ENCODE peak calls at places on chromosomes 11 and 22, in eight cellular contexts. One of them, this sample, is unnamed.

GRCh38 chr11:13720940-13721339 is 52.5 kb downstream of the FAR1 start:
- DNase-seq in NCI-H1436: no peak
- DNase-seq in C1 segment of cervical spinal cord: no peak
- DNase-seq in Right ventricle myocardium inferior: no peak
- DNase-seq in A172: no peak
- DNase-seq in brain microvascular endothelial cell: no peak
- DNase-seq in NCI-H510A treated with DMSO at 0.1 percent for 48 hours: no peak
- DNase-seq in fibroblast of the conjunctiva: no peak
- DNase-seq in this sample: peak; percentile 8

GRCh38 chr11:12973529-12974181 is 35.5 kb upstream of the RASSF10 start:
- DNase-seq in C1 segment of cervical spinal cord: no peak
- DNase-seq in fibroblast of the conjunctiva: no peak
- DNase-seq in brain microvascular endothelial cell: no peak
- DNase-seq in Right ventricle myocardium inferior: no peak
- DNase-seq in A172: no peak
- DNase-seq in NCI-H1436: no peak
- DNase-seq in NCI-H510A treated with DMSO at 0.1 percent for 48 hours: no peak
- DNase-seq in this sample: no peak

GRCh38 chr22:25672685-25673084 is 69.3 kb upstream of the MYO18B start:
- DNase-seq in NCI-H510A treated with DMSO at 0.1 percent for 48 hours: no peak
- DNase-seq in A172: no peak
- DNase-seq in NCI-H1436: no peak
- DNase-seq in C1 segment of cervical spinal cord: no peak
- DNase-seq in fibroblast of the conjunctiva: peak; percentile 9
- DNase-seq in Right ventricle myocardium inferior: no peak
- DNase-seq in brain microvascular endothelial cell: no peak
- DNase-seq in this sample: no peak

GRCh38 chr11:87398913-87399312 is 361.2 kb downstream of the TMEM135 start:
- DNase-seq in brain microvascular endothelial cell: no peak
- DNase-seq in C1 segment of cervical spinal cord: no peak
- DNase-seq in fibroblast of the conjunctiva: no peak
- DNase-seq in A172: no peak
- DNase-seq in NCI-H510A treated with DMSO at 0.1 percent for 48 hours: no peak
- DNase-seq in NCI-H1436: no peak
- DNase-seq in Right ventricle myocardium inferior: no peak
- DNase-seq in this sample: no peak

GRCh38 chr11:34308821-34309585 is 48.8 kb downstream of the ABTB2 start:
- DNase-seq in fibroblast of the conjunctiva: peak; percentile 27
- DNase-seq in NCI-H1436: no peak
- DNase-seq in C1 segment of cervical spinal cord: no peak
- DNase-seq in Right ventricle myocardium inferior: no peak
- DNase-seq in A172: no peak
- DNase-seq in NCI-H510A treated with DMSO at 0.1 percent for 48 hours: no peak
- DNase-seq in brain microvascular endothelial cell: no peak
- DNase-seq in this sample: no peak

GRCh38 chr11:103281301-103281700 is 172.1 kb downstream of the DYNC2H1 start:
- DNase-seq in NCI-H1436: no peak
- DNase-seq in NCI-H510A treated with DMSO at 0.1 percent for 48 hours: no peak
- DNase-seq in fibroblast of the conjunctiva: no peak
- DNase-seq in Right ventricle myocardium inferior: no peak
- DNase-seq in brain microvascular endothelial cell: no peak
- DNase-seq in C1 segment of cervical spinal cord: no peak
- DNase-seq in A172: no peak
- DNase-seq in this sample: peak; percentile 52

GRCh38 chr22:37741312-37741795 is 44.5 kb downstream of the TRIOBP start:
- DNase-seq in Right ventricle myocardium inferior: peak; percentile 90
- DNase-seq in brain microvascular endothelial cell: peak; percentile 83
- DNase-seq in fibroblast of the conjunctiva: peak; percentile 98
- DNase-seq in NCI-H1436: no peak
- DNase-seq in NCI-H510A treated with DMSO at 0.1 percent for 48 hours: peak; percentile 65
- DNase-seq in A172: no peak
- DNase-seq in C1 segment of cervical spinal cord: no peak
- DNase-seq in this sample: peak; percentile 80

GRCh38 chr11:78840623-78841022 is 266.0 kb upstream of the NARS2 start:
- DNase-seq in fibroblast of the conjunctiva: peak; percentile 82
- DNase-seq in NCI-H1436: no peak
- DNase-seq in A172: no peak
- DNase-seq in C1 segment of cervical spinal cord: no peak
- DNase-seq in brain microvascular endothelial cell: no peak
- DNase-seq in NCI-H510A treated with DMSO at 0.1 percent for 48 hours: no peak
- DNase-seq in Right ventricle myocardium inferior: no peak
- DNase-seq in this sample: no peak

GRCh38 chr11:70415176-70415575 is 16.8 kb downstream of the CTTN start:
- DNase-seq in NCI-H1436: no peak
- DNase-seq in A172: peak; percentile 85
- DNase-seq in fibroblast of the conjunctiva: peak; percentile 55
- DNase-seq in C1 segment of cervical spinal cord: no peak
- DNase-seq in Right ventricle myocardium inferior: no peak
- DNase-seq in NCI-H510A treated with DMSO at 0.1 percent for 48 hours: no peak
- DNase-seq in brain microvascular endothelial cell: peak; percentile 90
- DNase-seq in this sample: no peak

GRCh38 chr11:27703453-27703852 is 3.2 kb upstream of the BDNF start:
- DNase-seq in Right ventricle myocardium inferior: no peak
- DNase-seq in NCI-H510A treated with DMSO at 0.1 percent for 48 hours: no peak
- DNase-seq in fibroblast of the conjunctiva: no peak
- DNase-seq in C1 segment of cervical spinal cord: no peak
- DNase-seq in A172: peak; percentile 26
- DNase-seq in brain microvascular endothelial cell: peak; percentile 74
- DNase-seq in NCI-H1436: no peak
- DNase-seq in this sample: peak; percentile 20

GRCh38 chr11:120137611-120138521 is at the start of gene TRIM29:
- DNase-seq in A172: no peak
- DNase-seq in brain microvascular endothelial cell: no peak
- DNase-seq in NCI-H1436: peak; percentile 34
- DNase-seq in C1 segment of cervical spinal cord: no peak
- DNase-seq in NCI-H510A treated with DMSO at 0.1 percent for 48 hours: peak; percentile 5
- DNase-seq in fibroblast of the conjunctiva: no peak
- DNase-seq in Right ventricle myocardium inferior: no peak
- DNase-seq in this sample: peak; percentile 94

GRCh38 chr11:58774164-58774593 is 42.4 kb upstream of the GLYAT start:
- DNase-seq in brain microvascular endothelial cell: no peak
- DNase-seq in C1 segment of cervical spinal cord: no peak
- DNase-seq in A172: no peak
- DNase-seq in fibroblast of the conjunctiva: no peak
- DNase-seq in NCI-H1436: no peak
- DNase-seq in NCI-H510A treated with DMSO at 0.1 percent for 48 hours: no peak
- DNase-seq in Right ventricle myocardium inferior: no peak
- DNase-seq in this sample: no peak

GRCh38 chr11:86954288-86955110 is 696 bp downstream of the FZD4 start:
- DNase-seq in brain microvascular endothelial cell: no peak
- DNase-seq in NCI-H1436: no peak
- DNase-seq in A172: no peak
- DNase-seq in Right ventricle myocardium inferior: no peak
- DNase-seq in C1 segment of cervical spinal cord: no peak
- DNase-seq in fibroblast of the conjunctiva: no peak
- DNase-seq in NCI-H510A treated with DMSO at 0.1 percent for 48 hours: no peak
- DNase-seq in this sample: no peak

GRCh38 chr11:47843354-47844060 is 4.6 kb downstream of the NUP160 start:
- DNase-seq in A172: no peak
- DNase-seq in NCI-H510A treated with DMSO at 0.1 percent for 48 hours: no peak
- DNase-seq in Right ventricle myocardium inferior: no peak
- DNase-seq in brain microvascular endothelial cell: no peak
- DNase-seq in fibroblast of the conjunctiva: no peak
- DNase-seq in C1 segment of cervical spinal cord: no peak
- DNase-seq in NCI-H1436: no peak
- DNase-seq in this sample: no peak

GRCh38 chr11:65129649-65130441 is 4.5 kb downstream of the SYVN1 start:
- DNase-seq in NCI-H510A treated with DMSO at 0.1 percent for 48 hours: no peak
- DNase-seq in C1 segment of cervical spinal cord: no peak
- DNase-seq in fibroblast of the conjunctiva: no peak
- DNase-seq in A172: no peak
- DNase-seq in brain microvascular endothelial cell: no peak
- DNase-seq in NCI-H1436: no peak
- DNase-seq in Right ventricle myocardium inferior: no peak
- DNase-seq in this sample: no peak

GRCh38 chr11:48184452-48184851 is 32.2 kb upstream of the OR4B1 start:
- DNase-seq in C1 segment of cervical spinal cord: no peak
- DNase-seq in Right ventricle myocardium inferior: no peak
- DNase-seq in A172: no peak
- DNase-seq in NCI-H510A treated with DMSO at 0.1 percent for 48 hours: no peak
- DNase-seq in NCI-H1436: no peak
- DNase-seq in fibroblast of the conjunctiva: no peak
- DNase-seq in brain microvascular endothelial cell: no peak
- DNase-seq in this sample: no peak

GRCh38 chr22:38451404-38451803 is 3.6 kb downstream of the KCNJ4 start:
- DNase-seq in C1 segment of cervical spinal cord: no peak
- DNase-seq in A172: no peak
- DNase-seq in NCI-H510A treated with DMSO at 0.1 percent for 48 hours: no peak
- DNase-seq in fibroblast of the conjunctiva: no peak
- DNase-seq in brain microvascular endothelial cell: no peak
- DNase-seq in NCI-H1436: no peak
- DNase-seq in Right ventricle myocardium inferior: no peak
- DNase-seq in this sample: no peak

GRCh38 chr11:102360681-102361080 is 13.7 kb downstream of the BIRC2 start:
- DNase-seq in fibroblast of the conjunctiva: no peak
- DNase-seq in Right ventricle myocardium inferior: peak; percentile 16
- DNase-seq in C1 segment of cervical spinal cord: no peak
- DNase-seq in NCI-H1436: no peak
- DNase-seq in NCI-H510A treated with DMSO at 0.1 percent for 48 hours: no peak
- DNase-seq in brain microvascular endothelial cell: no peak
- DNase-seq in A172: no peak
- DNase-seq in this sample: no peak

GRCh38 chr22:40403141-40403540 is 32.7 kb downstream of the SGSM3 start:
- DNase-seq in brain microvascular endothelial cell: no peak
- DNase-seq in NCI-H1436: no peak
- DNase-seq in fibroblast of the conjunctiva: no peak
- DNase-seq in NCI-H510A treated with DMSO at 0.1 percent for 48 hours: no peak
- DNase-seq in Right ventricle myocardium inferior: no peak
- DNase-seq in A172: no peak
- DNase-seq in C1 segment of cervical spinal cord: no peak
- DNase-seq in this sample: no peak

GRCh38 chr11:124892750-124893454 is 4.8 kb downstream of the ROBO4 start:
- DNase-seq in C1 segment of cervical spinal cord: no peak
- DNase-seq in Right ventricle myocardium inferior: peak; percentile 46
- DNase-seq in fibroblast of the conjunctiva: no peak
- DNase-seq in A172: no peak
- DNase-seq in brain microvascular endothelial cell: no peak
- DNase-seq in NCI-H510A treated with DMSO at 0.1 percent for 48 hours: no peak
- DNase-seq in NCI-H1436: no peak
- DNase-seq in this sample: no peak

GRCh38 chr11:36065436-36065835 is 121.6 kb downstream of the LDLRAD3 start:
- DNase-seq in NCI-H510A treated with DMSO at 0.1 percent for 48 hours: no peak
- DNase-seq in fibroblast of the conjunctiva: no peak
- DNase-seq in A172: no peak
- DNase-seq in NCI-H1436: no peak
- DNase-seq in Right ventricle myocardium inferior: no peak
- DNase-seq in brain microvascular endothelial cell: peak; percentile 60
- DNase-seq in C1 segment of cervical spinal cord: no peak
- DNase-seq in this sample: peak; percentile 41

GRCh38 chr22:45657701-45658100 is 13.9 kb upstream of the ATXN10 start:
- DNase-seq in NCI-H510A treated with DMSO at 0.1 percent for 48 hours: no peak
- DNase-seq in brain microvascular endothelial cell: no peak
- DNase-seq in Right ventricle myocardium inferior: no peak
- DNase-seq in fibroblast of the conjunctiva: no peak
- DNase-seq in NCI-H1436: no peak
- DNase-seq in A172: no peak
- DNase-seq in C1 segment of cervical spinal cord: no peak
- DNase-seq in this sample: no peak

GRCh38 chr11:111637885-111638284 is 35.6 kb downstream of the SIK2 start:
- DNase-seq in NCI-H1436: no peak
- DNase-seq in fibroblast of the conjunctiva: no peak
- DNase-seq in Right ventricle myocardium inferior: no peak
- DNase-seq in C1 segment of cervical spinal cord: no peak
- DNase-seq in NCI-H510A treated with DMSO at 0.1 percent for 48 hours: no peak
- DNase-seq in A172: no peak
- DNase-seq in brain microvascular endothelial cell: no peak
- DNase-seq in this sample: no peak

GRCh38 chr11:116725434-116726221 is 47.2 kb downstream of the BUD13 start:
- DNase-seq in A172: peak; percentile 10
- DNase-seq in Right ventricle myocardium inferior: no peak
- DNase-seq in C1 segment of cervical spinal cord: peak; percentile 51
- DNase-seq in NCI-H510A treated with DMSO at 0.1 percent for 48 hours: no peak
- DNase-seq in fibroblast of the conjunctiva: peak; percentile 9
- DNase-seq in NCI-H1436: no peak
- DNase-seq in brain microvascular endothelial cell: peak; percentile 53
- DNase-seq in this sample: no peak

GRCh38 chr22:30408388-30409101 is 11.7 kb downstream of the SEC14L2 start:
- DNase-seq in fibroblast of the conjunctiva: no peak
- DNase-seq in NCI-H1436: no peak
- DNase-seq in brain microvascular endothelial cell: peak; percentile 61
- DNase-seq in A172: peak; percentile 43
- DNase-seq in C1 segment of cervical spinal cord: no peak
- DNase-seq in Right ventricle myocardium inferior: no peak
- DNase-seq in NCI-H510A treated with DMSO at 0.1 percent for 48 hours: no peak
- DNase-seq in this sample: peak; percentile 78

GRCh38 chr11:132838621-132839020 is 693.7 kb downstream of the OPCML start:
- DNase-seq in A172: peak; percentile 74
- DNase-seq in fibroblast of the conjunctiva: no peak
- DNase-seq in brain microvascular endothelial cell: peak; percentile 70
- DNase-seq in NCI-H510A treated with DMSO at 0.1 percent for 48 hours: no peak
- DNase-seq in C1 segment of cervical spinal cord: no peak
- DNase-seq in Right ventricle myocardium inferior: no peak
- DNase-seq in NCI-H1436: no peak
- DNase-seq in this sample: no peak

GRCh38 chr11:94147433-94147845 is 18.8 kb downstream of the PANX1 start:
- DNase-seq in C1 segment of cervical spinal cord: no peak
- DNase-seq in Right ventricle myocardium inferior: no peak
- DNase-seq in A172: no peak
- DNase-seq in fibroblast of the conjunctiva: no peak
- DNase-seq in NCI-H510A treated with DMSO at 0.1 percent for 48 hours: no peak
- DNase-seq in brain microvascular endothelial cell: no peak
- DNase-seq in NCI-H1436: no peak
- DNase-seq in this sample: no peak

GRCh38 chr11:126647735-126648134 is 292.2 kb downstream of the ST3GAL4 start:
- DNase-seq in fibroblast of the conjunctiva: peak; percentile 62
- DNase-seq in C1 segment of cervical spinal cord: no peak
- DNase-seq in NCI-H510A treated with DMSO at 0.1 percent for 48 hours: no peak
- DNase-seq in A172: peak; percentile 84
- DNase-seq in Right ventricle myocardium inferior: no peak
- DNase-seq in NCI-H1436: no peak
- DNase-seq in brain microvascular endothelial cell: peak; percentile 74
- DNase-seq in this sample: peak; percentile 85

GRCh38 chr11:94400839-94401772 is at the start of gene GPR83:
- DNase-seq in fibroblast of the conjunctiva: no peak
- DNase-seq in NCI-H1436: peak; percentile 55
- DNase-seq in Right ventricle myocardium inferior: no peak
- DNase-seq in A172: no peak
- DNase-seq in NCI-H510A treated with DMSO at 0.1 percent for 48 hours: no peak
- DNase-seq in C1 segment of cervical spinal cord: no peak
- DNase-seq in brain microvascular endothelial cell: peak; percentile 11
- DNase-seq in this sample: no peak

GRCh38 chr11:495537-495931 is 11.5 kb downstream of the RNH1 start:
- DNase-seq in NCI-H1436: no peak
- DNase-seq in Right ventricle myocardium inferior: no peak
- DNase-seq in fibroblast of the conjunctiva: no peak
- DNase-seq in A172: peak; percentile 23
- DNase-seq in NCI-H510A treated with DMSO at 0.1 percent for 48 hours: no peak
- DNase-seq in C1 segment of cervical spinal cord: no peak
- DNase-seq in brain microvascular endothelial cell: no peak
- DNase-seq in this sample: no peak